ENCODE peak calls at places on chromosomes 7 and 10, in four cellular contexts. N is GM12878, U is HepG2, T is K562. I is an unnamed sample.

GRCh38 chr10:35424680-35425285 is 88.5 kb downstream of the CCNY start:
- DNase-seq in N (no peak), U (no peak), T (no peak), I (no peak)

GRCh38 chr7:145845345-145845744 is 271.3 kb upstream of the CNTNAP2 start:
- DNase-seq in T (no peak), N (no peak), U (no peak), I (no peak)

GRCh38 chr7:154299736-154300135 is 247.5 kb downstream of the DPP6 start:
- DNase-seq in U (no peak), T (no peak), N (no peak), I (no peak)

GRCh38 chr7:136403591-136403990 is 426.4 kb upstream of the MTPN start:
- DNase-seq in U (no peak), T (no peak), N (no peak), I (no peak)

GRCh38 chr10:103905441-103905840 is 12.5 kb downstream of the STN1 start:
- DNase-seq in N (no peak), U (no peak), T (no peak), I (no peak)

GRCh38 chr10:99551158-99551557 is 18.4 kb downstream of the NKX2-3 start:
- DNase-seq in N (no peak), T (no peak), U (no peak), I (no peak)

GRCh38 chr10:131891196-131891928 is 9.4 kb upstream of the PPP2R2D start:
- DNase-seq in T (peak), U (peak), N (no peak), I (peak)

GRCh38 chr7:51034531-51035264 is 252.0 kb upstream of the GRB10 start:
- DNase-seq in T (no peak), N (no peak), U (no peak), I (no peak)

GRCh38 chr10:11192304-11193018 is 174.8 kb downstream of the CELF2 start:
- DNase-seq in T (no peak), N (no peak), U (no peak), I (peak)

GRCh38 chr7:116208919-116209318 is 1.4 kb upstream of the TES start:
- DNase-seq in N (no peak), U (no peak), T (no peak), I (no peak)

GRCh38 chr7:106562711-106563366 is 98.1 kb downstream of the CCDC71L start:
- DNase-seq in U (no peak), T (no peak), N (no peak), I (no peak)

GRCh38 chr7:102918865-102919264 is 6.1 kb downstream of the LRRC17 start:
- DNase-seq in U (no peak), N (no peak), T (no peak), I (no peak)

GRCh38 chr10:103616705-103617361 is 123.3 kb downstream of the NEURL1 start:
- DNase-seq in U (no peak), T (no peak), N (no peak), I (no peak)

GRCh38 chr10:93352638-93353383 is 129.3 kb downstream of the MYOF start:
- DNase-seq in U (peak), T (peak), N (no peak), I (no peak)

GRCh38 chr10:5566606-5567005 is 41.8 kb downstream of the CALML3 start:
- DNase-seq in N (no peak), U (no peak), T (peak), I (no peak)

GRCh38 chr10:306654-307185 is 171.5 kb downstream of the ZMYND11 start:
- DNase-seq in T (no peak), U (peak), N (no peak), I (peak)

GRCh38 chr10:17655567-17656146 is 11.7 kb downstream of the STAM start:
- DNase-seq in T (peak), N (peak), U (peak), I (no peak)

GRCh38 chr10:89242840-89243586 is 8.6 kb downstream of the LIPA start:
- DNase-seq in T (no peak), U (no peak), N (no peak), I (no peak)

GRCh38 chr7:47253650-47254080 is 328.2 kb downstream of the TNS3 start:
- DNase-seq in N (no peak), U (no peak), T (peak), I (no peak)

GRCh38 chr10:21281765-21282484 is 243.6 kb downstream of the SKIDA1 start:
- DNase-seq in N (no peak), U (no peak), T (no peak), I (peak)

GRCh38 chr10:132209130-132209529 is 22.4 kb downstream of the DPYSL4 start:
- DNase-seq in N (no peak), U (no peak), T (no peak), I (no peak)

GRCh38 chr10:77949167-77949566 is 22.6 kb upstream of the DLG5 start:
- DNase-seq in N (no peak), T (no peak), U (no peak), I (peak)

GRCh38 chr7:156680281-156680680 is 39.7 kb downstream of the RNF32 start:
- DNase-seq in N (no peak), T (no peak), U (no peak), I (no peak)

GRCh38 chr10:97426776-97427570 is 982 bp downstream of the PGAM1 start:
- DNase-seq in N (no peak), T (no peak), U (no peak), I (no peak)

GRCh38 chr10:13587367-13587766 is 602 bp downstream of the PRPF18 start:
- DNase-seq in U (peak), N (no peak), T (peak), I (no peak)

GRCh38 chr10:101291254-101292193 is 62.3 kb upstream of the LBX1 start:
- DNase-seq in T (peak), N (no peak), U (peak), I (peak)

GRCh38 chr10:131663411-131663810 is 237.4 kb upstream of the PPP2R2D start:
- DNase-seq in N (no peak), T (no peak), U (no peak), I (no peak)

GRCh38 chr7:39741942-39742623 is 118.7 kb downstream of the RALA start:
- DNase-seq in U (no peak), N (no peak), T (peak), I (peak)

GRCh38 chr10:17872191-17873091 is 63.3 kb downstream of the MRC1 start:
- DNase-seq in N (no peak), T (no peak), U (peak), I (no peak)

GRCh38 chr10:71770789-71771188 is 2.5 kb downstream of the VSIR start:
- DNase-seq in U (no peak), T (no peak), N (no peak), I (no peak)

GRCh38 chr7:37089972-37090371 is 358.7 kb downstream of the ELMO1 start:
- DNase-seq in U (peak), T (no peak), N (no peak), I (no peak)

GRCh38 chr7:107690084-107690483 is 29.5 kb downstream of the SLC26A4 start:
- DNase-seq in N (no peak), T (no peak), U (no peak), I (no peak)

GRCh38 chr7:107691713-107692112 is 31.1 kb downstream of the SLC26A4 start:
- DNase-seq in U (no peak), N (no peak), T (no peak), I (no peak)

GRCh38 chr7:107689553-107689952 is 28.9 kb downstream of the SLC26A4 start:
- DNase-seq in T (no peak), N (no peak), U (no peak), I (no peak)

GRCh38 chr7:107692501-107692900 is 31.9 kb downstream of the SLC26A4 start:
- DNase-seq in U (no peak), N (no peak), T (no peak), I (no peak)

DNA sequence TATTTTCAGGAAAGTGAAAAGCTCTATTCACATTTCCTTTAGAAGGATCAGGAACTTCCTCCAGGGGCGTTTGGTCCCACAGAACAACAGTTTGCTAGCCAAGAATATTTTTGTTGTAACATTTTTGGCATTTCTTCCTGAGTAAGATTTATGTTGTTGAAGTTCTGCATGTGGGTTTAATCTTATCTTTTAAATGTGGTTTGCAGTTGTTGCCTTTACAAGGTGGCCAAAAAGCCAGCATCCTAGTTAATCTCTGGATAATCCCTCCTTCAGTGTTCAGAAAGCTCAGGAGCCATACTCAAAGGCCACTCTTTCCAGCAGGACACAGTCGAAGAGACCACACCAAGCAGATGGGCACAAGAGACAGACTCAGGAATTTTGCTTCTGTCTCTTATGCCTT is 30.0 kb downstream of the SLC26A4 start:
- DNase-seq in U (no peak), N (no peak), T (no peak), I (no peak)
- TF ChIP-seq CBFB in U (no peak), N (no peak), T (no peak), I (no peak)

GRCh38 chr10:8359467-8359866 is 305.0 kb downstream of the GATA3 start:
- DNase-seq in U (no peak), T (no peak), N (no peak), I (no peak)

GRCh38 chr10:8360365-8360764 is 305.9 kb downstream of the GATA3 start:
- DNase-seq in N (peak), T (no peak), U (no peak), I (no peak)

GRCh38 chr10:8365935-8366911 is 311.7 kb downstream of the GATA3 start:
- DNase-seq in U (peak), N (peak), T (no peak), I (no peak)

GRCh38 chr10:8360814-8361509 is 306.5 kb downstream of the GATA3 start:
- DNase-seq in N (no peak), T (no peak), U (no peak), I (no peak)

DNA sequence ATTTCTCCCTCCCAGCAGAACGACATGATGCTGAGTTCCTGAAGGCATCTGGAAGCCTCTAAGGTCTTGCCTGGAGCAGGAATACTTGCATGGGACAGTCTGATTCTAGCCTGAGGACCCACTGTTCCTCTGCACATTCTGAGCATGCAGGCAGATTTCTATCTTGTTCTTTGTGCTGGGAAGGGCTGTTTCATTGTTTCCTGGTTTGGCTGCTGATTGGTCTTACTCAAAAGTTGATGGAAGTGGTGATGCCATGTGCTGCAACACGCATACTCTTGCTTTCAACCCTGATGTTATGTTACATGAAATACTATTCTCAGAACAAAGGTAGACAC is 307.0 kb downstream of the GATA3 start:
- DNase-seq in U (no peak), T (no peak), N (no peak), I (no peak)
- TF ChIP-seq CBFB in U (no peak), T (no peak), N (no peak), I (no peak)

GRCh38 chr7:16637279-16637795 is 8.2 kb downstream of the ANKMY2 start:
- DNase-seq in U (no peak), T (no peak), N (no peak), I (no peak)

GRCh38 chr7:16636533-16637173 is 8.9 kb downstream of the ANKMY2 start:
- DNase-seq in N (no peak), T (no peak), U (no peak), I (no peak)

GRCh38 chr7:16630654-16631053 is 14.9 kb downstream of the ANKMY2 start:
- DNase-seq in U (no peak), T (no peak), N (no peak), I (no peak)

GRCh38 chr7:16638282-16639265 is 7.0 kb downstream of the ANKMY2 start:
- DNase-seq in T (no peak), U (no peak), N (no peak), I (no peak)

GRCh38 chr7:16634292-16634738 is 11.2 kb downstream of the ANKMY2 start:
- DNase-seq in T (no peak), U (no peak), N (no peak), I (no peak)
- TF ChIP-seq CBFB in T (no peak), U (no peak), N (no peak), I (no peak)

GRCh38 chr10:111455776-111456426 is 379.1 kb downstream of the ADRA2A start:
- DNase-seq in N (no peak), T (no peak), U (no peak), I (no peak)
- TF ChIP-seq CBFB in N (no peak), T (no peak), U (no peak), I (no peak)

GRCh38 chr7:64882341-64883112 is 20.5 kb upstream of the ZNF273 start:
- DNase-seq in T (no peak), N (no peak), U (no peak), I (no peak)

GRCh38 chr7:64879800-64880199 is 23.3 kb upstream of the ZNF273 start:
- DNase-seq in N (no peak), T (no peak), U (no peak), I (no peak)

GRCh38 chr7:64883113-64883905 is 19.8 kb upstream of the ZNF273 start:
- DNase-seq in T (no peak), U (no peak), N (no peak), I (no peak)

GRCh38 chr7:64880322-64881297 is 22.5 kb upstream of the ZNF273 start:
- DNase-seq in T (no peak), U (no peak), N (no peak), I (no peak)

DNA sequence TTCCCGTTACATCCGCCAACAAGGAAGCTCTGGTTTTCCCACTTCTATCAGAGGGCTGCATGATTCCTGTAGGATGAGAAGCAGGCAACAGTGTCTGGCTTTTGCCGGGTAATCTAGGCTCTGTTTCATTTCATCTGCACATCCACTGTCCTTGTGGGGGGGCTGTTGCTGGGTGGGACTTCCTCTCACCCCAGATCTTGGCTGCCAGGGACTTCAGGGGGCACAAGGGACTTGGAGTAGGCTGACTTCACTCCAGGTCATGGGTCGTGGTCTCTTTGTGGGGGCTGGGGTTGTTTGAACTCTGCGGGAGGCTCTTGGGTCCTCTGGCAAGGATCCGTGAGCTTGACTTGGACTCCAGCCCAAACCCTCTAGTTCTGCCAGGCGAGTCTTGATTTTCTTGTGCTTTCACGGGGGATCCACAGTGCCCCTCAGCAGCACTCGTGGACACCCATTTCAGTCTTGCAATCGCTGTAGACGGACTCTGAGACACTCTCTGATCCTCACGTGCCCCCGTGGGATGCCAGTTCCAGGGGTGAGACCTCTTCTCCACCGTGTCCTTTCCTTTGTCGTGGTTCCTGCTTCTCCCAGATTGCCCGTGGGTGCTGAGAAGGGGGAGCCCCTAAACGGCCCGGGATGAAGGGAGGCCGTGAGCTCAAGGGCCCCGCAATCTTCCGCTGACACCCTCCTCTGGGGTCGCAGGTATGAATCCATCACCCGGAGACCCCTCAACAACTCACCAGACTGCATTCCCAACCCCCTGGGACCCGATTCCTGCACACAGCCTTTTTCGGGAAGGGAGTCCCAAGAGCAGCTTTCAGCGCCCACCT is 21.4 kb upstream of the ZNF273 start:
- DNase-seq in T (no peak), U (no peak), N (no peak), I (no peak)
- TF ChIP-seq CBFB in T (no peak), U (no peak), N (no peak), I (no peak)

GRCh38 chr7:20064974-20065862 is 152.0 kb downstream of the MACC1 start:
- DNase-seq in U (no peak), N (peak), T (no peak), I (no peak)
- TF ChIP-seq CBFB in U (no peak), N (peak), T (no peak), I (no peak)

DNA sequence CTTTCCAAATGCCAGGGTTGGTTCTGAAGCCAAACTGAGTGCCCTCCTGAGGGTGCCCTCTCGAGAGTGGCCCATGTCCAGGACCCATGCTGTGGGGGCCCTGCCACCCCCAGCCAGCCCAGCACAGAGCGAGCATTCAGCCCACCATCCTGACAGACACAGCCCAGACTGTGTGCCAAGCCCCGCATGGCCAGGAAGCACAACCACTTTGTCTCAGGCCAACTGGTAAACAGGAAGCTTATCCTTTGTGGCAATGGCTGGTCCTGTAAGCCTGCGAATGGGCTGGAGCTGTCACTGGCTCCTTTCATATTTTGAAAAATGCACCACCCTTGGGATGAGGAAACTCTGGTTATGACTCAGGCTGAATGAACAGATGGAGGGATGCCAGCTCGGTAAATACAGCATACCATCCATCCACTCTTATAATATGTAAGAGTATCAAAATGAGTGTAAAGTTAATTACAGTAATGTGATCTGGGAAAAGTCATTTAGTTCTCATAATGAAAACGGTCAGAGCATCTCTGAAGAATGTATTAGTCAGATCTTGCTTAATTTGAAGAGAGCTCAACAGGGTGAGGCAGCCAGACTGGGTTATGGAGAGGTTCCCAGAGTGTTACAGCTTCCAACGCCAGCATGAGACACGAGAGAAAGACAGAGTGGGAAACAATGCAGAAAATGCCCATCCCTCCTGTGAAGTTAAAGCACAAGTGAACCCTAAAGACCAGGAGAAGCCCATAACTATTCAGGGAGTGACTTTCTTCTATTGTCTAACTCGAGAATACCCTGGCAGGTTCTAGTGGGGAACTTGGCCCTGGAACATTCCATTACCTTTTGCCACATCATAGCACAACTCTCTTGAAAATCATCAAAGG is 65.1 kb downstream of the STK17A start:
- DNase-seq in U (peak), N (peak), T (no peak), I (no peak)
- TF ChIP-seq CBFB in U (no peak), N (no peak), T (no peak), I (no peak)

I was measured in WTC11.